ENCODE peak calls at places on chromosome 1, in six cellular contexts. X, Z, M, I, H and L are unnamed samples.

GRCh38 chr1:6819641-6820040 is 34.4 kb downstream of the CAMTA1 start:
- DNase-seq in X (no peak), Z (peak), M (no peak), I (no peak), H (no peak), L (no peak)

GRCh38 chr1:29318724-29319123 is 82.4 kb downstream of the PTPRU start:
- DNase-seq in X (no peak), Z (no peak), M (no peak), I (no peak), H (no peak), L (no peak)

GRCh38 chr1:222634180-222635013 is 16.5 kb downstream of the MIA3 start:
- DNase-seq in X (peak), Z (peak), M (peak), I (no peak), H (peak), L (peak)

GRCh38 chr1:171814692-171815091 is 26.6 kb upstream of the DNM3 start:
- DNase-seq in X (peak), Z (no peak), M (no peak), I (no peak), H (no peak), L (no peak)

GRCh38 chr1:6239950-6240768 is 3.8 kb upstream of the HES3 start:
- DNase-seq in X (no peak), Z (peak), M (no peak), I (no peak), H (no peak), L (no peak)

GRCh38 chr1:222711319-222712252 is 705 bp downstream of the AIDA start:
- DNase-seq in X (peak), Z (peak), M (peak), I (peak), H (peak), L (peak)

GRCh38 chr1:210855440-210855839 is 278.5 kb downstream of the KCNH1 start:
- DNase-seq in X (no peak), Z (no peak), M (no peak), I (no peak), H (no peak), L (no peak)

GRCh38 chr1:191453487-191453886 is 704.8 kb upstream of the RGS18 start:
- DNase-seq in X (no peak), Z (no peak), M (no peak), I (no peak), H (no peak), L (no peak)

GRCh38 chr1:190104959-190105358 is 372.7 kb downstream of the BRINP3 start:
- DNase-seq in X (no peak), Z (no peak), M (no peak), I (no peak), H (no peak), L (no peak)

GRCh38 chr1:102085896-102086295 is 89.2 kb upstream of the OLFM3 start:
- DNase-seq in X (no peak), Z (no peak), M (no peak), I (no peak), H (no peak), L (no peak)

GRCh38 chr1:46166521-46167462 is 8.1 kb upstream of the TSPAN1 start:
- DNase-seq in X (no peak), Z (no peak), M (peak), I (peak), H (no peak), L (no peak)